ENCODE peak calls at places on chromosomes 11 and 22, in seven cellular contexts. N is stomach, P is prostate gland, L is transverse colon, Y is A549, O is tibial nerve, W is breast epithelium. R is an unnamed sample.

GRCh38 chr22:26845016-26845728 is 187.8 kb downstream of the MIAT start:
- DNase-seq in L (no peak), N (no peak), P (no peak), O (no peak), Y (no peak), W (no peak), R (no peak)

GRCh38 chr22:44341431-44342346 is 28.9 kb upstream of the SHISAL1 start:
- DNase-seq in P (peak; percentile 26), Y (no peak), O (no peak), L (peak; percentile 16), W (no peak), N (peak; percentile 79), R (no peak)

GRCh38 chr11:67415501-67416304 is at the start of gene CARNS1:
- DNase-seq in Y (no peak), L (no peak), P (no peak), W (no peak), O (no peak), N (no peak), R (no peak)

GRCh38 chr22:38946771-38947170 is 10.6 kb upstream of the APOBEC3A start:
- DNase-seq in P (no peak), Y (no peak), N (no peak), L (no peak), O (no peak), W (no peak), R (no peak)

GRCh38 chr11:126468102-126468521 is 112.6 kb downstream of the ST3GAL4 start:
- DNase-seq in W (no peak), L (no peak), N (no peak), O (no peak), P (no peak), Y (no peak), R (no peak)

GRCh38 chr22:32920032-32920628 is 118.6 kb downstream of the TIMP3 start:
- DNase-seq in N (no peak), Y (no peak), W (no peak), P (no peak), L (peak; percentile 38), O (peak; percentile 69), R (no peak)

GRCh38 chr11:67347964-67348749 is 5.2 kb downstream of the POLD4 start:
- DNase-seq in Y (no peak), N (no peak), W (no peak), L (no peak), O (no peak), P (no peak), R (no peak)

GRCh38 chr11:133929401-133930052 is 27.2 kb downstream of the IGSF9B start:
- DNase-seq in W (no peak), N (no peak), Y (no peak), P (no peak), O (no peak), L (no peak), R (no peak)

GRCh38 chr11:8263769-8264410 is at the start of gene LMO1:
- DNase-seq in N (peak; percentile 85), L (peak; percentile 85), W (peak; percentile 70), Y (peak; percentile 98), O (peak; percentile 49), P (peak; percentile 73), R (peak; percentile 100)

GRCh38 chr22:35023692-35024363 is 42.1 kb upstream of the ISX start:
- DNase-seq in W (peak; percentile 72), L (peak; percentile 78), Y (peak; percentile 27), O (peak; percentile 46), P (peak; percentile 70), N (peak; percentile 71), R (peak; percentile 38)

GRCh38 chr11:61309141-61309540 is 14.0 kb upstream of the VWCE start:
- DNase-seq in N (no peak), Y (no peak), P (no peak), L (no peak), W (no peak), O (no peak), R (no peak)

GRCh38 chr11:57072640-57073039 is 83.9 kb downstream of the OR5AK2 start:
- DNase-seq in L (no peak), P (no peak), Y (peak; percentile 78), W (no peak), O (no peak), N (no peak), R (peak; percentile 53)

GRCh38 chr11:16840951-16841350 is 102.5 kb downstream of the C11orf58 start:
- DNase-seq in L (no peak), W (no peak), Y (no peak), O (no peak), P (no peak), N (no peak), R (no peak)

GRCh38 chr11:45234306-45235006 is 51.7 kb downstream of the SYT13 start:
- DNase-seq in W (no peak), N (no peak), L (no peak), Y (no peak), P (no peak), O (no peak), R (no peak)

GRCh38 chr11:47406896-47407745 is 1.3 kb upstream of the SLC39A13 start:
- DNase-seq in P (no peak), N (no peak), L (no peak), O (no peak), W (no peak), Y (no peak), R (no peak)

GRCh38 chr11:104275992-104276391 is 112.0 kb upstream of the PDGFD start:
- DNase-seq in W (no peak), O (no peak), P (peak; percentile 9), Y (no peak), L (no peak), N (no peak), R (no peak)

GRCh38 chr11:30917859-30918478 is 331.8 kb upstream of the MPPED2 start:
- DNase-seq in Y (peak; percentile 6), P (peak; percentile 12), O (no peak), L (no peak), N (no peak), W (no peak), R (no peak)

GRCh38 chr11:48018561-48019229 is 38.3 kb downstream of the PTPRJ start:
- DNase-seq in O (no peak), P (no peak), L (no peak), Y (no peak), W (no peak), N (no peak), R (no peak)

GRCh38 chr11:121300313-121300971 is 7.9 kb downstream of the SC5D start:
- DNase-seq in W (no peak), P (peak; percentile 36), Y (no peak), L (no peak), N (no peak), O (no peak), R (no peak)

GRCh38 chr11:118610773-118611432 is 3.5 kb downstream of the PHLDB1 start:
- DNase-seq in N (peak; percentile 90), L (peak; percentile 90), Y (peak; percentile 29), P (peak; percentile 52), W (peak; percentile 85), O (peak; percentile 86), R (no peak)

GRCh38 chr11:134120143-134120850 is 51.4 kb downstream of the JAM3 start:
- DNase-seq in O (no peak), Y (no peak), P (peak; percentile 64), N (peak; percentile 35), W (no peak), L (peak; percentile 39), R (no peak)

GRCh38 chr22:22882033-22882717 is 5.4 kb upstream of the IGLL5 start:
- DNase-seq in P (no peak), O (no peak), Y (no peak), W (no peak), L (peak; percentile 60), N (no peak), R (peak; percentile 12)

DNA sequence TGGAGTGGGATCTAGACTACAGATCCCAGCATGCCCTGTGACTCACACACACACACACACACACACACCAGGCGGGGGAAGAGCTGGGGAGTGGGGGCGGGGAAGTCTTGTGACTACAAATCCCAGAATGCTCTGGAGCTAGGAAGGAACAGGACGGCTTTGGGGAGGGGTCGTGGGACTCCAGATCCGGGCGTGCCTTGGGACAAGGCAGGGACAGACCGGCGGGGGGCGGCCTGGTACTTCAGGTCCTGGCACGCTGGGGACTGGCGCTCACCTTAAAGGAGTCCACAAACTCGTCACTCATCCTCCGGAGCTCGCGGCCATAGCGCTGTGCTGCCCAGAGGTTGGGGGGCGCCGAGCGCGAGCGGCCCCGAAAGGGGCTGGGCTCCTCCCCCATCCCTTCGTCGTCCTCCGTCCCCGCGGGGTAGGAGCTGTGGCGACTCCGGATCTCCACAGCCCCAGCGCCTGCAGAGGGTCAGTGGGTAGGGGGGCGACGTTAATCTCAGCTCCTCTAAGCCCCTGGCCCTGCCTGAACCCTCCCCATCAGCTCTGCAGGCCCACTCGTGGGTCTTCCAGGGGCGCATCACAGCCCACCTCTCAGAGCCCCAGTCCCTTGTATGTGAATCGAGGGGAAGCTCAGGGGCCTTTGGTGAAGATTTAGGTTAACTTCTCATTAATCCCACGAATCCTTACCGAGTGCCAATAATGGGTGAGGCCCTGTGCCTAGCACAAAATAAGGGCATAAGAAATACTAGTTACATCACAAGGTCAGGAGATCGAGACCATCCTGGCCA is 12.9 kb downstream of the BAD start:
- DNase-seq in W (peak; percentile 86), Y (peak; percentile 44), P (peak; percentile 94), N (peak; percentile 92), L (peak; percentile 93), O (peak; percentile 86), R (no peak)
- TF ChIP-seq POLR2A in W (no peak), Y (peak; percentile 52), P (peak; percentile 41), N (no peak), L (peak; percentile 54), O (peak; percentile 48), R (no peak)

GRCh38 chr22:30167734-30168133 is 78.8 kb downstream of the LIF start:
- DNase-seq in W (no peak), O (no peak), N (no peak), P (no peak), L (no peak), Y (no peak), R (no peak)
- TF ChIP-seq POLR2A in W (no peak), O (no peak), N (no peak), P (no peak), L (no peak), Y (no peak), R (no peak)

GRCh38 chr22:46013460-46014416 is 36.8 kb upstream of the WNT7B start:
- DNase-seq in W (peak; percentile 97), O (peak; percentile 80), L (peak; percentile 96), N (peak; percentile 92), Y (peak; percentile 75), P (peak; percentile 89), R (peak; percentile 79)
- TF ChIP-seq POLR2A in W (peak; percentile 12), O (peak; percentile 62), L (peak; percentile 86), N (no peak), Y (peak; percentile 45), P (peak; percentile 83), R (peak; percentile 34)

DNA sequence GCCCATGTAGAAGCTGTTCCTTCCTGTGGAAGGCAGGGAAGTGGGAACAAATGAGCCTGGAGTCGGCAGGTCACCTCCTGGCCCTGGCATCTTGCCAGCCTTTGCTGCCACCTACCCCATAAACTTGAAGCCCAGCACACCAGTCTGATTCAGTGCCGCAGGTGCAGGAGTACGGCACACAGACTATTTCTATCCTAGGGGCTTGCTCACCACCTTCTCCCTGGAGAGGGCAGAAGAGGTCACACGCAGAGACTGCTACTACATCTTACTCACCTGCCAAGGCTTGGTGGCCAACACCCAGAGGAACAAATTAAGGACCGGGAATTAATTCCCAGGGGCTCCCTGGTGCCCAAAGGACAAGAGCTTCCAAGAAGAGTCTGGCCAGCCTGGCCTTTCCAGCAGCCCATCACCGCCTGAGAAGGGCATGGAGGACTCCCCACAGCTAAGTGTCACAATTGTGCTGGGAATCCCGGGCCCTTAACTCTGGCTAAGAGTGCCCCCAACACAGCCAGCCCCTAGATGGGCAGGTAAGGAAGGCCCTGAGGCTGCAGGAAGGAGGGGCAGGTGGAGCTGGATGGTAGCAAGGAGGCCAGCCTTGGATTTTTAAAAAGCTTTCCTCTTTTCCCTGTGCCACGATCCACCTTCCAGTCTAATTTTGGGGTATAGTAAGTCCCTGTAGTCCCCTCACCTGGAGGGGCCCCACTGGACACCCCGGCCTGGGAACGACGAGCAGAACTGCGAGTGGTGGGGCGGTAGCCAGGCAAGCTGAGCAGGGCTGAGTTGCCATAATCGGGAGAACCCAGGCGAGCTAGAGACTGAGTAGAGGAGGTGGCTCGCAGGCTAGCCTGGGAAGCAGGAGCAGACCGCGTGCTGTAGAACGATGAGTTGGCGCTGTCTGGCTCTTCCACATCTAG is 6.9 kb downstream of the IL18BP start:
- DNase-seq in W (peak; percentile 50), O (no peak), Y (no peak), N (no peak), P (no peak), L (no peak), R (no peak)
- TF ChIP-seq POLR2A in W (no peak), O (no peak), Y (no peak), N (no peak), P (no peak), L (no peak), R (no peak)